ENCODE peak calls at places on chromosomes 4 and X, in four cellular contexts. One of them, this sample, is unnamed.

GRCh38 chr4:6336166-6336565 is 66.5 kb downstream of the WFS1 start:
- DNase-seq in A549: no peak
- DNase-seq in endothelial cell of umbilical vein: no peak
- DNase-seq in GM12878: no peak
- DNase-seq in this sample: no peak

GRCh38 chrX:97898798-97899197 is 1015.1 kb downstream of the RPA4 start:
- DNase-seq in A549: no peak
- DNase-seq in GM12878: no peak
- DNase-seq in endothelial cell of umbilical vein: peak; percentile 31
- DNase-seq in this sample: no peak

GRCh38 chrX:39818071-39818470 is 279.7 kb downstream of the BCOR start:
- DNase-seq in A549: no peak
- DNase-seq in GM12878: no peak
- DNase-seq in endothelial cell of umbilical vein: no peak
- DNase-seq in this sample: no peak

GRCh38 chrX:10952619-10953018 is 158.5 kb upstream of the HCCS start:
- DNase-seq in endothelial cell of umbilical vein: no peak
- DNase-seq in A549: no peak
- DNase-seq in GM12878: no peak
- DNase-seq in this sample: no peak

GRCh38 chr4:25032126-25032525 is 1.4 kb upstream of the LGI2 start:
- DNase-seq in GM12878: no peak
- DNase-seq in A549: peak; percentile 16
- DNase-seq in endothelial cell of umbilical vein: no peak
- DNase-seq in this sample: no peak

GRCh38 chr4:25937801-25938200 is 23.8 kb downstream of the SMIM20 start:
- DNase-seq in GM12878: no peak
- DNase-seq in A549: no peak
- DNase-seq in endothelial cell of umbilical vein: no peak
- DNase-seq in this sample: no peak

GRCh38 chrX:74493806-74494205 is 72.5 kb downstream of the SLC16A2 start:
- DNase-seq in A549: no peak
- DNase-seq in GM12878: no peak
- DNase-seq in endothelial cell of umbilical vein: no peak
- DNase-seq in this sample: no peak

GRCh38 chr4:26462874-26463273 is 27.4 kb downstream of the CCKAR start:
- DNase-seq in A549: no peak
- DNase-seq in GM12878: no peak
- DNase-seq in endothelial cell of umbilical vein: no peak
- DNase-seq in this sample: no peak

GRCh38 chr4:53321151-53321987 is 44.5 kb downstream of the SCFD2 start:
- DNase-seq in A549: no peak
- DNase-seq in endothelial cell of umbilical vein: peak; percentile 94
- DNase-seq in GM12878: no peak
- DNase-seq in this sample: peak; percentile 27

GRCh38 chr4:125357675-125358074 is 42.9 kb downstream of the FAT4 start:
- DNase-seq in endothelial cell of umbilical vein: no peak
- DNase-seq in GM12878: no peak
- DNase-seq in A549: no peak
- DNase-seq in this sample: no peak

GRCh38 chrX:56503941-56504673 is 59.3 kb upstream of the UBQLN2 start:
- DNase-seq in GM12878: no peak
- DNase-seq in endothelial cell of umbilical vein: no peak
- DNase-seq in A549: no peak
- DNase-seq in this sample: no peak

GRCh38 chrX:71253253-71254091 is 468 bp downstream of the ZMYM3 start:
- DNase-seq in endothelial cell of umbilical vein: peak; percentile 58
- DNase-seq in GM12878: no peak
- DNase-seq in A549: peak; percentile 47
- DNase-seq in this sample: peak; percentile 71

GRCh38 chr4:91373546-91373945 is 930.2 kb upstream of the GRID2 start:
- DNase-seq in GM12878: no peak
- DNase-seq in A549: no peak
- DNase-seq in endothelial cell of umbilical vein: no peak
- DNase-seq in this sample: no peak

GRCh38 chrX:2402361-2402690 is 98.5 kb downstream of the DHRSX start:
- DNase-seq in GM12878: no peak
- DNase-seq in endothelial cell of umbilical vein: no peak
- DNase-seq in A549: no peak
- DNase-seq in this sample: no peak
- H3K4me3 ChIP-seq in GM12878: no peak overlapping the region
- H3K4me3 ChIP-seq in endothelial cell of umbilical vein: no peak overlapping the region
- H3K4me3 ChIP-seq in A549: no peak overlapping the region
- H3K4me3 ChIP-seq in this sample: no peak overlapping the region

DNA sequence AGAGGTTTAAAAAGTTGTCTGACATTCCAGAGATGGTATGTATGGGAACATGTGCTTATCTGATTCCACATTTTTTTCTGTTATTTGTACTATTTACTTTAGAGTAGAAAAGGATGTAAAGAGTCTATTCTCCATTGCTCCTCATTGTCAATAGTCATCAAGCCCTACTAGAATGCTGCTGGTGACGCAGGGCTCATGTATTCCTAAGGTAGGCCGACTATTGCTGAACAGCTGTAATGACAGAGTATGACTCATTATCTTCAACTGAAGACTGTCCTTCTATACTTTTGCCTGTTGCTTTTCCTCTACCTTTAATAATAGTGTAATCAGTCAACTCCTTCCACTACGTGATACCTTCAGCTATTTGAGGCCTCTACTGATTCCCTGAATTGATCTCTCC is 509.1 kb upstream of the NR3C2 start:
- DNase-seq in A549: no peak
- DNase-seq in endothelial cell of umbilical vein: no peak
- DNase-seq in GM12878: no peak
- DNase-seq in this sample: no peak
- TF ChIP-seq CTCF in A549: no peak
- TF ChIP-seq CTCF in endothelial cell of umbilical vein: no peak
- TF ChIP-seq CTCF in GM12878: no peak
- TF ChIP-seq CTCF in this sample: no peak

DNA sequence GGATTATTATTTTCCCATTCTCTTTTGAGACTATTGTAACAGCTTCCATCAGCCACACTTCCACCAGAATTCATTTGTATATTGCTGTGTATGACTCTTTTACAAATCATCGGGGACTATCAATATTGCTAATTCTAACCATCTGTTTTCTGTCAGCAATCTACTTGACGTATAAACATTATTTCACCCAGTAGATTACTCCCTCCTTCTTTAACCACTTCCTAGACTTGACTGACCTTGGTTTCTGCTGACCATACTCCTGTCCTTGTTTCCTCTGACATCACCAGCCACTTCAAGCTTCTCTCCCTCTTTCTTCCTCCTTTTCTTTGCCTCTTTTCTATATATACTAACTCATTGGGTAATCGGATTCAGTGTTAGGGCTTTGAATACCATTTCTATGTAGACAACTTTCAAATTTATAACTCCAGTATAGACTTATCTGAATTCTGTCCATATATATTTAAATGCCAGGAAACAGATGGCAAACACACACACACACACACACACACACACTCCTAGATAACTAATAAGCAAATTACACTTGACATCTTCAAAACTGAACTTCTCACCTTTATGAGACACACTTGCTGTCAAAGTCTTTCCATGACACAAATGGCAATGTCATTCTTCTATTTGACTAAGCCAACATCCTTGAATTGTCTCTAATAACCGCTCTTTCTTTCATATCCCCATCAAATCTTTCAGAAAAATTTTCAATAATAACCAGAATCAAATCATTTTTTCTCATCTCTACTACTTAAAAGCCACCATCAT is 402.6 kb downstream of the PCDH18 start:
- DNase-seq in GM12878: no peak
- DNase-seq in endothelial cell of umbilical vein: no peak
- DNase-seq in A549: no peak
- DNase-seq in this sample: no peak
- TF ChIP-seq MYC in GM12878: no peak
- TF ChIP-seq MYC in endothelial cell of umbilical vein: no peak
- TF ChIP-seq MYC in A549: no peak
- TF ChIP-seq MYC in this sample: no peak

GRCh38 chr4:153141238-153141637 is 63.0 kb upstream of the TRIM2 start:
- DNase-seq in GM12878: no peak
- DNase-seq in A549: no peak
- DNase-seq in endothelial cell of umbilical vein: no peak
- DNase-seq in this sample: no peak

GRCh38 chr4:153140294-153140693 is 63.9 kb upstream of the TRIM2 start:
- DNase-seq in GM12878: no peak
- DNase-seq in endothelial cell of umbilical vein: no peak
- DNase-seq in A549: no peak
- DNase-seq in this sample: no peak

GRCh38 chr4:153146031-153146430 is 58.2 kb upstream of the TRIM2 start:
- DNase-seq in A549: no peak
- DNase-seq in GM12878: no peak
- DNase-seq in endothelial cell of umbilical vein: no peak
- DNase-seq in this sample: no peak

GRCh38 chr4:153142700-153143438 is 61.4 kb upstream of the TRIM2 start:
- DNase-seq in GM12878: no peak
- DNase-seq in endothelial cell of umbilical vein: peak; percentile 79
- DNase-seq in A549: peak; percentile 70
- DNase-seq in this sample: peak; percentile 64

DNA sequence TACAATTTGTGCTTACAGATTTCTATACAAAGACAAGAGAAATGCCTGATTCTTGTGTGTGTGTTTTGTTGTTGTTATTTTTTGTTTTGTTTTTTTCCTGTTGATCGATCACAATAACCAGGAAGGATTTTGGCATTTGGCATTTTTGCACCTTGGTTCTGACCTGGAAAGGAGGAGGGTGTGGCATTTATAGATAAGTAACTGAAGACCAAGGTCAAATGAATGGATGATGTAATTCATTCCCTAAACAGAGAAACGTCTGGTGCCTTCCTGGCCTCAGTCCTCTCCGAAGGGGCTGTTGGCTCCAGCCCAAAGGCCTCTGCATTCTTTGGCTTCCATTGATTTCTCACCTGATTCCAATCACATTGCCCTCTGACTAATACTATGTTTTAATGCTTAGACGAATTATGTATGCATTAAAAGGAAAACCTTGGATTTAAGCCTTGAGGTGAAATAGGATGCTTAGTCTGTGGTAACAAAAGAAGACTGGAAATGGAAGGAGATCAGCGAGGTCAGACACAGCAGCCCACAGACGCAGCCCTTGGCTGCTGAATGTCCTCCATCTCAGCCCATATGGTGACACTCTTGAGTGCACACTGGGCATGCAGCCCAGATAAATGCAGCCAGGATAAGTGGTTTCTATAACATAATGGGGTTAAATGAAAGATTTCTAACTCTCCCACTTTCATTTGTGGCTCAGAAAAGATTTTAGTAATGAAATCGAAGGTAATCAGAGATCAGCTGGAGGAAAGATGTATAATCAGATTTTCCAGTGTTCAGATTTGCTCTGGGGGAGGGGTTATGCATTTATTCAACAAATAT is 60.5 kb upstream of the TRIM2 start:
- DNase-seq in endothelial cell of umbilical vein: peak; percentile 54
- DNase-seq in GM12878: no peak
- DNase-seq in A549: no peak
- DNase-seq in this sample: no peak
- H3K4me3 ChIP-seq in endothelial cell of umbilical vein: no peak overlapping the region
- H3K4me3 ChIP-seq in GM12878: no peak overlapping the region
- H3K4me3 ChIP-seq in A549: peak overlapping the region; percentile 13
- H3K4me3 ChIP-seq in this sample: no peak overlapping the region

GRCh38 chr4:52235775-52236174 is 184.7 kb downstream of the SPATA18 start:
- DNase-seq in endothelial cell of umbilical vein: no peak
- DNase-seq in A549: no peak
- DNase-seq in GM12878: no peak
- DNase-seq in this sample: no peak

DNA sequence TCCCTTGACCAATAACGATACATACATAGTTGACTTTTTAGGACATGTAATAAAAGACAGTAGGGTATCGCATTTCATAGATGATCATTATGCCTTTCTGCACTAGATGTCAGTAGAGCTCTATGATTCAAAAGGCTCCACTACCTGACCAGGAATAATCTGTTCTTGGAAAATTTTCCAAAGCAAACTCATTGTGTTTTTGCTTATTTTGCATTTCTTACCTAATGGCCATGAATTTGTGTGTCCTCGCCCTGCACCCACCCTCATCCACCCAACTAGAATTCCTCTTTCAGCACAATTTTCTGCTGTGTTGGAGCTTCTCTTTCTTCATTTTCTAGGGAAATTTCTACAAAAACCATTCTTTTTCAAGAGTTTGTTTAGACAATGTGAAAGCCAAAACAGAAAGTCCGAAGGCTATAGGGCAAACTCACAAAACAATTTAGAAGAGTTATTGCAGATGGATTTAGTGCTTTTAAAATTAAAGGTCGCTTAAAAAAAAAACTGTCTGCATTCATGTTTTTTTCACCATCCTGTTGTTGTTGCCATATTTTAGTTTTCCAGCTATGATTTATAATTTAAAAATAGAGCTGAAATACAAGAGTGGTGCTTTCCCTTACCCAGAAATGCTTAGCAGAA is 183.6 kb downstream of the SPATA18 start:
- DNase-seq in A549: peak; percentile 8
- DNase-seq in GM12878: no peak
- DNase-seq in endothelial cell of umbilical vein: peak; percentile 25
- DNase-seq in this sample: peak; percentile 10
- TF ChIP-seq CTCF in A549: peak; percentile 49
- TF ChIP-seq CTCF in GM12878: peak; percentile 29
- TF ChIP-seq CTCF in endothelial cell of umbilical vein: no peak
- TF ChIP-seq CTCF in this sample: no peak

GRCh38 chr4:43867908-43868307 is 580.7 kb downstream of the KCTD8 start:
- DNase-seq in A549: no peak
- DNase-seq in endothelial cell of umbilical vein: no peak
- DNase-seq in GM12878: no peak
- DNase-seq in this sample: no peak
- TF ChIP-seq MYC in A549: no peak
- TF ChIP-seq MYC in endothelial cell of umbilical vein: no peak
- TF ChIP-seq MYC in GM12878: no peak
- TF ChIP-seq MYC in this sample: no peak

GRCh38 chr4:3385719-3386440 is 55.9 kb upstream of the HGFAC start:
- DNase-seq in A549: no peak
- DNase-seq in GM12878: no peak
- DNase-seq in endothelial cell of umbilical vein: no peak
- DNase-seq in this sample: no peak

GRCh38 chr4:3384391-3384770 is 57.4 kb upstream of the HGFAC start:
- DNase-seq in GM12878: no peak
- DNase-seq in endothelial cell of umbilical vein: no peak
- DNase-seq in A549: no peak
- DNase-seq in this sample: no peak

GRCh38 chr4:3386486-3386885 is 55.3 kb upstream of the HGFAC start:
- DNase-seq in endothelial cell of umbilical vein: no peak
- DNase-seq in A549: no peak
- DNase-seq in GM12878: no peak
- DNase-seq in this sample: no peak

GRCh38 chr4:3387154-3387942 is 54.4 kb upstream of the HGFAC start:
- DNase-seq in endothelial cell of umbilical vein: no peak
- DNase-seq in A549: no peak
- DNase-seq in GM12878: peak; percentile 57
- DNase-seq in this sample: no peak

GRCh38 chr4:3384771-3385701 is 56.7 kb upstream of the HGFAC start:
- DNase-seq in GM12878: no peak
- DNase-seq in A549: no peak
- DNase-seq in endothelial cell of umbilical vein: peak; percentile 42
- DNase-seq in this sample: no peak
- H3K4me3 ChIP-seq in GM12878: no peak overlapping the region
- H3K4me3 ChIP-seq in A549: no peak overlapping the region
- H3K4me3 ChIP-seq in endothelial cell of umbilical vein: no peak overlapping the region
- H3K4me3 ChIP-seq in this sample: no peak overlapping the region

This sample was measured in NB4.